ENCODE peak calls at places on chromosomes 7 and 10, in four cellular contexts. One of them, this sample, is unnamed.

GRCh38 chr10:25068152-25069058 is 52.0 kb downstream of the THNSL1 start:
- DNase-seq in activated naive CD4-positive, alpha-beta T cell treated with anti-CD3 and anti-CD28 coated beads for 36 hours: no peak
- DNase-seq in adrenal gland: no peak
- DNase-seq in T-helper 22 cell: no peak
- DNase-seq in this sample: peak; percentile 60

GRCh38 chr10:99394256-99394655 is 36.2 kb downstream of the GOT1 start:
- DNase-seq in activated naive CD4-positive, alpha-beta T cell treated with anti-CD3 and anti-CD28 coated beads for 36 hours: no peak
- DNase-seq in adrenal gland: no peak
- DNase-seq in T-helper 22 cell: no peak
- DNase-seq in this sample: no peak

GRCh38 chr7:151338809-151339208 is 2.8 kb upstream of the NUB1 start:
- DNase-seq in activated naive CD4-positive, alpha-beta T cell treated with anti-CD3 and anti-CD28 coated beads for 36 hours: no peak
- DNase-seq in adrenal gland: no peak
- DNase-seq in T-helper 22 cell: no peak
- DNase-seq in this sample: no peak

GRCh38 chr10:13684813-13685511 is 98.2 kb downstream of the PRPF18 start:
- DNase-seq in activated naive CD4-positive, alpha-beta T cell treated with anti-CD3 and anti-CD28 coated beads for 36 hours: no peak
- DNase-seq in adrenal gland: no peak
- DNase-seq in T-helper 22 cell: no peak
- DNase-seq in this sample: peak; percentile 52

GRCh38 chr10:30583778-30584415 is 45.7 kb downstream of the LYZL2 start:
- DNase-seq in activated naive CD4-positive, alpha-beta T cell treated with anti-CD3 and anti-CD28 coated beads for 36 hours: no peak
- DNase-seq in adrenal gland: peak; percentile 92
- DNase-seq in T-helper 22 cell: no peak
- DNase-seq in this sample: peak; percentile 50

GRCh38 chr10:48523820-48524758 is 80.8 kb downstream of the ARHGAP22 start:
- DNase-seq in activated naive CD4-positive, alpha-beta T cell treated with anti-CD3 and anti-CD28 coated beads for 36 hours: peak; percentile 16
- DNase-seq in adrenal gland: peak; percentile 41
- DNase-seq in T-helper 22 cell: no peak
- DNase-seq in this sample: peak; percentile 53

GRCh38 chr10:114337510-114338462 is 66.5 kb downstream of the AFAP1L2 start:
- DNase-seq in activated naive CD4-positive, alpha-beta T cell treated with anti-CD3 and anti-CD28 coated beads for 36 hours: no peak
- DNase-seq in adrenal gland: no peak
- DNase-seq in T-helper 22 cell: no peak
- DNase-seq in this sample: no peak

GRCh38 chr7:80835251-80835650 is 83.6 kb downstream of the SEMA3C start:
- DNase-seq in activated naive CD4-positive, alpha-beta T cell treated with anti-CD3 and anti-CD28 coated beads for 36 hours: no peak
- DNase-seq in adrenal gland: no peak
- DNase-seq in T-helper 22 cell: no peak
- DNase-seq in this sample: no peak

GRCh38 chr10:19479854-19480253 is 336.4 kb upstream of the PLXDC2 start:
- DNase-seq in activated naive CD4-positive, alpha-beta T cell treated with anti-CD3 and anti-CD28 coated beads for 36 hours: no peak
- DNase-seq in adrenal gland: no peak
- DNase-seq in T-helper 22 cell: no peak
- DNase-seq in this sample: no peak

GRCh38 chr10:31867646-31868045 is 61.0 kb downstream of the ARHGAP12 start:
- DNase-seq in activated naive CD4-positive, alpha-beta T cell treated with anti-CD3 and anti-CD28 coated beads for 36 hours: no peak
- DNase-seq in adrenal gland: no peak
- DNase-seq in T-helper 22 cell: no peak
- DNase-seq in this sample: peak; percentile 52

GRCh38 chr7:43531700-43532099 is 51.2 kb upstream of the STK17A start:
- DNase-seq in activated naive CD4-positive, alpha-beta T cell treated with anti-CD3 and anti-CD28 coated beads for 36 hours: no peak
- DNase-seq in adrenal gland: peak; percentile 91
- DNase-seq in T-helper 22 cell: no peak
- DNase-seq in this sample: no peak

GRCh38 chr7:98362517-98362916 is 38.4 kb downstream of the BAIAP2L1 start:
- DNase-seq in activated naive CD4-positive, alpha-beta T cell treated with anti-CD3 and anti-CD28 coated beads for 36 hours: no peak
- DNase-seq in adrenal gland: no peak
- DNase-seq in T-helper 22 cell: no peak
- DNase-seq in this sample: no peak

GRCh38 chr10:1068362-1069361 is 12.5 kb downstream of the WDR37 start:
- DNase-seq in activated naive CD4-positive, alpha-beta T cell treated with anti-CD3 and anti-CD28 coated beads for 36 hours: no peak
- DNase-seq in adrenal gland: no peak
- DNase-seq in T-helper 22 cell: no peak
- DNase-seq in this sample: no peak

GRCh38 chr7:74174606-74175082 is 488 bp downstream of the EIF4H start:
- DNase-seq in activated naive CD4-positive, alpha-beta T cell treated with anti-CD3 and anti-CD28 coated beads for 36 hours: peak; percentile 61
- DNase-seq in adrenal gland: peak; percentile 71
- DNase-seq in T-helper 22 cell: peak; percentile 16
- DNase-seq in this sample: peak; percentile 51

GRCh38 chr10:131700032-131700431 is 200.8 kb upstream of the PPP2R2D start:
- DNase-seq in activated naive CD4-positive, alpha-beta T cell treated with anti-CD3 and anti-CD28 coated beads for 36 hours: no peak
- DNase-seq in adrenal gland: peak; percentile 23
- DNase-seq in T-helper 22 cell: no peak
- DNase-seq in this sample: no peak

GRCh38 chr7:90271753-90272152 is 26.8 kb downstream of the CFAP69 start:
- DNase-seq in activated naive CD4-positive, alpha-beta T cell treated with anti-CD3 and anti-CD28 coated beads for 36 hours: no peak
- DNase-seq in adrenal gland: no peak
- DNase-seq in T-helper 22 cell: no peak
- DNase-seq in this sample: peak; percentile 81

GRCh38 chr10:2106641-2107040 is 369.3 kb upstream of the ADARB2 start:
- DNase-seq in activated naive CD4-positive, alpha-beta T cell treated with anti-CD3 and anti-CD28 coated beads for 36 hours: no peak
- DNase-seq in adrenal gland: no peak
- DNase-seq in T-helper 22 cell: no peak
- DNase-seq in this sample: no peak

GRCh38 chr10:71696635-71697326 is 22.8 kb downstream of the C10orf105 start:
- DNase-seq in activated naive CD4-positive, alpha-beta T cell treated with anti-CD3 and anti-CD28 coated beads for 36 hours: peak; percentile 76
- DNase-seq in adrenal gland: peak; percentile 77
- DNase-seq in T-helper 22 cell: peak; percentile 12
- DNase-seq in this sample: peak; percentile 56

GRCh38 chr10:101287922-101288638 is 58.8 kb upstream of the LBX1 start:
- DNase-seq in activated naive CD4-positive, alpha-beta T cell treated with anti-CD3 and anti-CD28 coated beads for 36 hours: no peak
- DNase-seq in adrenal gland: peak; percentile 58
- DNase-seq in T-helper 22 cell: no peak
- DNase-seq in this sample: peak; percentile 45

GRCh38 chr10:12164085-12164484 is 31.6 kb downstream of the NUDT5 start:
- DNase-seq in activated naive CD4-positive, alpha-beta T cell treated with anti-CD3 and anti-CD28 coated beads for 36 hours: no peak
- DNase-seq in adrenal gland: no peak
- DNase-seq in T-helper 22 cell: no peak
- DNase-seq in this sample: no peak

GRCh38 chr10:132554053-132554990 is 16.7 kb downstream of the INPP5A start:
- DNase-seq in activated naive CD4-positive, alpha-beta T cell treated with anti-CD3 and anti-CD28 coated beads for 36 hours: no peak
- DNase-seq in adrenal gland: no peak
- DNase-seq in T-helper 22 cell: no peak
- DNase-seq in this sample: no peak

GRCh38 chr10:93671042-93671441 is 31.4 kb downstream of the FRA10AC1 start:
- DNase-seq in activated naive CD4-positive, alpha-beta T cell treated with anti-CD3 and anti-CD28 coated beads for 36 hours: no peak
- DNase-seq in adrenal gland: no peak
- DNase-seq in T-helper 22 cell: no peak
- DNase-seq in this sample: no peak

GRCh38 chr10:49104323-49104722 is 11.0 kb downstream of the VSTM4 start:
- DNase-seq in activated naive CD4-positive, alpha-beta T cell treated with anti-CD3 and anti-CD28 coated beads for 36 hours: no peak
- DNase-seq in adrenal gland: no peak
- DNase-seq in T-helper 22 cell: no peak
- DNase-seq in this sample: no peak

GRCh38 chr7:83427929-83428328 is 221.0 kb downstream of the SEMA3E start:
- DNase-seq in activated naive CD4-positive, alpha-beta T cell treated with anti-CD3 and anti-CD28 coated beads for 36 hours: no peak
- DNase-seq in adrenal gland: no peak
- DNase-seq in T-helper 22 cell: no peak
- DNase-seq in this sample: no peak

GRCh38 chr10:56346845-56347415 is 14.1 kb downstream of the ZWINT start:
- DNase-seq in activated naive CD4-positive, alpha-beta T cell treated with anti-CD3 and anti-CD28 coated beads for 36 hours: no peak
- DNase-seq in adrenal gland: no peak
- DNase-seq in T-helper 22 cell: no peak
- DNase-seq in this sample: no peak

GRCh38 chr10:131178956-131179355 is 132.6 kb downstream of the TCERG1L start:
- DNase-seq in activated naive CD4-positive, alpha-beta T cell treated with anti-CD3 and anti-CD28 coated beads for 36 hours: no peak
- DNase-seq in adrenal gland: peak; percentile 27
- DNase-seq in T-helper 22 cell: no peak
- DNase-seq in this sample: no peak

GRCh38 chr10:124302951-124303505 is 115.7 kb downstream of the OAT start:
- DNase-seq in activated naive CD4-positive, alpha-beta T cell treated with anti-CD3 and anti-CD28 coated beads for 36 hours: no peak
- DNase-seq in adrenal gland: no peak
- DNase-seq in T-helper 22 cell: no peak
- DNase-seq in this sample: no peak

GRCh38 chr10:93945814-93946213 is 47.9 kb upstream of the PLCE1 start:
- DNase-seq in activated naive CD4-positive, alpha-beta T cell treated with anti-CD3 and anti-CD28 coated beads for 36 hours: no peak
- DNase-seq in adrenal gland: no peak
- DNase-seq in T-helper 22 cell: no peak
- DNase-seq in this sample: no peak

GRCh38 chr7:17234398-17235021 is 63.9 kb upstream of the AHR start:
- DNase-seq in activated naive CD4-positive, alpha-beta T cell treated with anti-CD3 and anti-CD28 coated beads for 36 hours: peak; percentile 84
- DNase-seq in adrenal gland: peak; percentile 75
- DNase-seq in T-helper 22 cell: peak; percentile 67
- DNase-seq in this sample: peak; percentile 94

GRCh38 chr7:21617916-21618390 is 75.1 kb downstream of the DNAH11 start:
- DNase-seq in activated naive CD4-positive, alpha-beta T cell treated with anti-CD3 and anti-CD28 coated beads for 36 hours: no peak
- DNase-seq in adrenal gland: peak; percentile 94
- DNase-seq in T-helper 22 cell: no peak
- DNase-seq in this sample: peak; percentile 89

GRCh38 chr7:390761-391410 is 100.9 kb downstream of the FOXL3 start:
- DNase-seq in activated naive CD4-positive, alpha-beta T cell treated with anti-CD3 and anti-CD28 coated beads for 36 hours: no peak
- DNase-seq in adrenal gland: no peak
- DNase-seq in T-helper 22 cell: no peak
- DNase-seq in this sample: no peak

GRCh38 chr10:14548474-14548873 is 217.8 kb upstream of the FRMD4A start:
- DNase-seq in activated naive CD4-positive, alpha-beta T cell treated with anti-CD3 and anti-CD28 coated beads for 36 hours: no peak
- DNase-seq in adrenal gland: no peak
- DNase-seq in T-helper 22 cell: no peak
- DNase-seq in this sample: no peak

GRCh38 chr10:636769-637168 is 52.7 kb downstream of the DIP2C start:
- DNase-seq in activated naive CD4-positive, alpha-beta T cell treated with anti-CD3 and anti-CD28 coated beads for 36 hours: no peak
- DNase-seq in adrenal gland: no peak
- DNase-seq in T-helper 22 cell: no peak
- DNase-seq in this sample: no peak

GRCh38 chr10:69335063-69335587 is 56.8 kb downstream of the HK1 start:
- DNase-seq in activated naive CD4-positive, alpha-beta T cell treated with anti-CD3 and anti-CD28 coated beads for 36 hours: peak; percentile 43
- DNase-seq in adrenal gland: peak; percentile 80
- DNase-seq in T-helper 22 cell: no peak
- DNase-seq in this sample: no peak

GRCh38 chr10:44180321-44181154 is 204.4 kb downstream of the CXCL12 start:
- DNase-seq in activated naive CD4-positive, alpha-beta T cell treated with anti-CD3 and anti-CD28 coated beads for 36 hours: no peak
- DNase-seq in adrenal gland: no peak
- DNase-seq in T-helper 22 cell: no peak
- DNase-seq in this sample: peak; percentile 90

GRCh38 chr7:24608504-24608903 is 35.3 kb downstream of the PALS2 start:
- DNase-seq in activated naive CD4-positive, alpha-beta T cell treated with anti-CD3 and anti-CD28 coated beads for 36 hours: no peak
- DNase-seq in adrenal gland: no peak
- DNase-seq in T-helper 22 cell: no peak
- DNase-seq in this sample: no peak

GRCh38 chr10:43973801-43974200 is 325.1 kb upstream of the ZNF32 start:
- DNase-seq in activated naive CD4-positive, alpha-beta T cell treated with anti-CD3 and anti-CD28 coated beads for 36 hours: no peak
- DNase-seq in adrenal gland: no peak
- DNase-seq in T-helper 22 cell: no peak
- DNase-seq in this sample: no peak

GRCh38 chr7:8154290-8154689 is 107.7 kb downstream of the ICA1 start:
- DNase-seq in activated naive CD4-positive, alpha-beta T cell treated with anti-CD3 and anti-CD28 coated beads for 36 hours: no peak
- DNase-seq in adrenal gland: no peak
- DNase-seq in T-helper 22 cell: no peak
- DNase-seq in this sample: no peak